ENCODE peak calls at places on chromosomes 3 and 15, in six cellular contexts. C is neural crest cell, F is Calu3, Q is PC-3, L is A549, A is endothelial cell. P is an unnamed sample.

GRCh38 chr3:87298111-87298718 is 21.8 kb upstream of the POU1F1 start:
- DNase-seq in L (peak; percentile 16), C (no peak), F (peak; percentile 39), A (no peak), Q (peak; percentile 80), P (no peak)

GRCh38 chr15:68479406-68479805 is 47.4 kb upstream of the ITGA11 start:
- DNase-seq in A (no peak), C (no peak), F (no peak), L (no peak), Q (no peak), P (no peak)

GRCh38 chr3:97670952-97671351 is 93.6 kb upstream of the ARL6 start:
- DNase-seq in L (no peak), A (no peak), Q (no peak), C (no peak), F (no peak), P (no peak)

GRCh38 chr3:14758893-14759292 is 59.9 kb upstream of the FGD5 start:
- DNase-seq in L (no peak), C (no peak), F (no peak), Q (no peak), A (no peak), P (no peak)

GRCh38 chr3:71140477-71140876 is 443.1 kb downstream of the FOXP1 start:
- DNase-seq in C (no peak), Q (no peak), A (no peak), L (no peak), F (no peak), P (no peak)

GRCh38 chr3:149820183-149820582 is 7.2 kb downstream of the RNF13 start:
- DNase-seq in C (no peak), Q (peak; percentile 71), A (no peak), L (no peak), F (peak; percentile 16), P (no peak)

GRCh38 chr15:91192285-91193058 is 92.4 kb downstream of the SV2B start:
- DNase-seq in Q (no peak), L (no peak), C (no peak), A (no peak), F (no peak), P (no peak)

GRCh38 chr3:50350527-50351317 is at the start of the genes CYB561D2 and NPRL2:
- DNase-seq in C (peak; percentile 94), Q (peak; percentile 97), A (peak; percentile 79), L (peak; percentile 92), F (peak; percentile 95), P (peak; percentile 98)

GRCh38 chr3:126472277-126473006 is 3.2 kb downstream of the ZXDC start:
- DNase-seq in C (no peak), F (peak; percentile 89), A (no peak), L (peak; percentile 62), Q (peak; percentile 39), P (no peak)

GRCh38 chr15:57384024-57384423 is 7.7 kb downstream of the CGNL1 start:
- DNase-seq in L (no peak), C (no peak), Q (no peak), F (no peak), A (no peak), P (no peak)

GRCh38 chr3:14429237-14429636 is 26.8 kb downstream of the SLC6A6 start:
- DNase-seq in C (no peak), A (no peak), F (no peak), L (no peak), Q (no peak), P (no peak)

GRCh38 chr15:51380999-51381806 is 39.7 kb downstream of the GLDN start:
- DNase-seq in C (peak; percentile 44), F (peak; percentile 72), A (peak; percentile 62), Q (peak; percentile 77), L (peak; percentile 72), P (no peak)

GRCh38 chr15:78455749-78456148 is 17.7 kb downstream of the IREB2 start:
- DNase-seq in A (no peak), Q (no peak), F (no peak), L (no peak), C (no peak), P (no peak)

GRCh38 chr3:63951492-63951891 is 39.3 kb upstream of the SCAANT1 start:
- DNase-seq in F (no peak), A (no peak), Q (no peak), L (no peak), C (no peak), P (no peak)

GRCh38 chr3:129311054-129311902 is 32.6 kb downstream of the HMCES start:
- DNase-seq in Q (no peak), C (no peak), L (no peak), A (no peak), F (no peak), P (no peak)

GRCh38 chr3:148882288-148882687 is 17.2 kb downstream of the CPA3 start:
- DNase-seq in C (no peak), L (no peak), Q (peak; percentile 41), F (no peak), A (no peak), P (no peak)

GRCh38 chr15:74866090-74866489 is 7.1 kb downstream of the SCAMP2 start:
- DNase-seq in L (peak; percentile 72), C (no peak), Q (peak; percentile 74), F (no peak), A (no peak), P (no peak)

GRCh38 chr3:135191690-135192089 is 396.6 kb downstream of the EPHB1 start:
- DNase-seq in C (no peak), L (no peak), A (no peak), Q (no peak), F (no peak), P (no peak)

GRCh38 chr3:99172736-99173657 is 271.5 kb upstream of the DCBLD2 start:
- DNase-seq in L (peak; percentile 26), F (peak; percentile 66), Q (peak; percentile 84), A (peak; percentile 68), C (peak; percentile 56), P (no peak)
- TF ChIP-seq CTCF in L (peak; percentile 79), F (peak; percentile 61), Q (peak; percentile 94), A (peak; percentile 57), C (peak; percentile 77), P (peak; percentile 85)

GRCh38 chr3:57179580-57180410 is 14.6 kb upstream of the IL17RD start:
- DNase-seq in A (no peak), C (no peak), Q (peak; percentile 59), F (no peak), L (no peak), P (no peak)
- TF ChIP-seq CTCF in A (no peak), C (peak; percentile 49), Q (peak; percentile 67), F (no peak), L (peak; percentile 31), P (peak; percentile 76)

GRCh38 chr3:144638009-144638408 is 666.4 kb downstream of the DIPK2A start:
- DNase-seq in A (no peak), C (no peak), Q (no peak), F (no peak), L (no peak), P (no peak)

GRCh38 chr3:144636833-144637232 is 665.2 kb downstream of the DIPK2A start:
- DNase-seq in Q (no peak), F (peak; percentile 45), A (peak; percentile 18), L (peak; percentile 1), C (no peak), P (no peak)
- TF ChIP-seq CTCF in Q (no peak), F (no peak), A (no peak), L (no peak), C (peak; percentile 39), P (peak; percentile 25)

GRCh38 chr15:23574742-23575141 is 9.3 kb downstream of the MKRN3 start:
- DNase-seq in C (no peak), L (no peak), Q (no peak), F (no peak), A (no peak), P (no peak)
- TF ChIP-seq CTCF in C (no peak), L (no peak), Q (no peak), F (no peak), A (no peak), P (no peak)

GRCh38 chr15:85318048-85318731 is 62.2 kb upstream of the AKAP13 start:
- DNase-seq in A (no peak), L (peak; percentile 29), F (peak; percentile 31), Q (peak; percentile 67), C (no peak), P (no peak)
- TF ChIP-seq CTCF in A (no peak), L (no peak), F (peak; percentile 22), Q (peak; percentile 42), C (peak; percentile 35), P (peak; percentile 57)

DNA sequence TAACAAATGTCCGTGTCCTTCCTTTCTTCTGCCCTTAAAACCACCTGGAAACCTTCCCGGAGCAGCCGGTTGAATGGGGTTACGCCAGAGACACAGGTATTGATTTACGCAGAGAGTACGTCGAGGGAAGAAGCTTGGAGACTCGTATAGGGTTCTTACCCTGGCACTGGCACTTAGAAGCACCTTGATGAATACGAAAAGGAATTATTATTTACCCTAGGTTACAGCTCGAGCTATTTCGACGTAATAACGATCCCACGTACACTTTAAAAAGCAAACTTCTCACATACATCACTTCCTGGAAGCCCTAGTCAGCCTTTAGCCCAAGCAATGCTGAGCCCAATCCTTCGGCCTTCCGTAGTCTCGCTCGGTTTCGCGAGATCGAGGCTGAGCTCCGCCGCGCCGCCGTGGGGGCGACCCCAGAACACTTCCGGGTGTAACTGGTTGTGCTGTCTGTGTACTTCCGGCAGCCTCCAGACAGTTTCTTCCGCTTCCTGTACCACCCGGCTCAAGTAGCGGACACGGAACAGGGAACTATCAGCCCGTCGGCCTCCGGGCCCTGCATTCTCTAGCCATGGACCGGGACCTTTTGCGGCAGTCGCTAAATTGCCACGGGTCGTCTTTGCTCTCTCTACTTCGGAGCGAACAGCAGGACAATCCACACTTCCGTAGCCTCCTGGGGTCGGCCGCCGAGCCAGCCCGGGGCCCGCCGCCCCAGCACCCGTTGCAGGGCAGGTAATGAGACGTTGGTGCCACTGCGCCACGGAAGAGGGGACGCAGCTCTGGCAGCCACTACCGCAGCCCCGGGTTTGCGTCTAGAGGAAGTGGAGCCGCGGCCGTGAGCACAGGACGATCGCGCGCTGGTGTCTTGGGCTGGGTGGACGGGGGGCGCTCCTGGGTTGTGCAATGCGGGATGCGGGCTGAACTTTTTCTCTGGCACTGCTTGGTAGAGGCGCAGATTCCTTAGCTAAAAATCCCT is at the start of gene TTC14:
- DNase-seq in L (peak; percentile 88), Q (peak; percentile 96), A (peak; percentile 86), F (peak; percentile 96), C (peak; percentile 80), P (peak; percentile 97)
- TF ChIP-seq CTCF in L (no peak), Q (peak; percentile 25), A (no peak), F (no peak), C (no peak), P (peak; percentile 44)

DNA sequence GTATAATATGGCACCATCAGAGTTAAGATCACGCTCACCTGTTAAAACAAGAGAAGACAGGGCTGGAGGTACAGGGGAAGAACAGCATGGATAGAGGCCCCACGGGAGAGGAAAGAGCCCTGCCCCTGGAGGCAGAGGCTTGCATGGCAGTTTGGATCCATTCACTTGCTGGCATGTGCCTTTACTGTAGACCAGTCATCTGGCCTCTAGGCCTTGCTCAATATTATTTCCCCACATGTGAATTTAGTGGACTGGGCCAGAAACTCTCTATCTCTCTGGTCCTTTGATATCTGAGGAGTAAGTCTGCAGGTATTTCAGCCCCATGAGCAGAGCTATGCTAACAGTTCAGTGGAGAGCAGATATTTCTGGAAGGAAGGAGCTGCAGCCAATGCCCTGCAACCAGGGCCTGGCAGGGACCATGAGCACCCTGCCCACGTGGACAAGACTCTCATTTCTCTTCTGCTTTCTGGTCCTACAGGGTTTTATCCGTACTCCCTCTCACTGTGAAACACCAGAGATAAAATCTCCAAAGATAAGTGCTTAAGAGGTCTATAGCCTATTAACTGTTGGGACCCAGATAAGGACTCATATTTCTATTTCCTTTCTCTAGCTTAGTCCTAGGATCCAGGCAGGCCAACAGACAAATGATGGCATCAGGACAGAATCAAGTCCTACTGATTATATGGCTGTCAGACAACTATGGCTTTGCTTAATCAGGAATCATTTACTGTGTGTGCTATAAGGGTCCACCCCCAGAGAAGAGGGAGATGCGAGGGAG is 65.0 kb downstream of the CLDN11 start:
- DNase-seq in F (peak; percentile 20), Q (no peak), L (peak; percentile 20), A (no peak), C (no peak), P (no peak)
- TF ChIP-seq CTCF in F (peak; percentile 37), Q (peak; percentile 34), L (no peak), A (peak; percentile 15), C (peak; percentile 31), P (peak; percentile 37)

P was measured in chondrocyte.